ENCODE peak calls at places on chromosome 16, in seven cellular contexts. One of them, this sample, is unnamed.
A peak's percentile ranks its signal among the peaks of the same experiment; 100 is the strongest.

GRCh38 chr16:85522842-85523601 is 90.1 kb upstream of the GSE1 start:
- DNase-seq in lower leg skin: no peak
- DNase-seq in BJ: no peak
- DNase-seq in omental fat pad: no peak
- DNase-seq in fibroblast of the aortic adventitia: peak; percentile 64
- DNase-seq in GM13977: no peak
- DNase-seq in CD4-positive, alpha-beta T cell: no peak
- DNase-seq in this sample: no peak

GRCh38 chr16:60225541-60225940 is 1491.4 kb upstream of the GOT2 start:
- DNase-seq in lower leg skin: no peak
- DNase-seq in BJ: no peak
- DNase-seq in omental fat pad: no peak
- DNase-seq in fibroblast of the aortic adventitia: no peak
- DNase-seq in GM13977: no peak
- DNase-seq in CD4-positive, alpha-beta T cell: no peak
- DNase-seq in this sample: no peak

GRCh38 chr16:84616515-84616914 is 1.4 kb downstream of the COTL1 start:
- DNase-seq in lower leg skin: no peak
- DNase-seq in BJ: no peak
- DNase-seq in omental fat pad: no peak
- DNase-seq in fibroblast of the aortic adventitia: no peak
- DNase-seq in GM13977: no peak
- DNase-seq in CD4-positive, alpha-beta T cell: no peak
- DNase-seq in this sample: no peak

GRCh38 chr16:74999208-74999682 is 421 bp downstream of the ZNRF1 start:
- DNase-seq in lower leg skin: peak; percentile 84
- DNase-seq in BJ: no peak
- DNase-seq in omental fat pad: no peak
- DNase-seq in fibroblast of the aortic adventitia: peak; percentile 6
- DNase-seq in GM13977: peak; percentile 71
- DNase-seq in CD4-positive, alpha-beta T cell: peak; percentile 38
- DNase-seq in this sample: no peak

GRCh38 chr16:65285128-65286120 is 163.6 kb upstream of the CDH11 start:
- DNase-seq in lower leg skin: no peak
- DNase-seq in BJ: no peak
- DNase-seq in omental fat pad: no peak
- DNase-seq in fibroblast of the aortic adventitia: no peak
- DNase-seq in GM13977: no peak
- DNase-seq in CD4-positive, alpha-beta T cell: no peak
- DNase-seq in this sample: no peak

GRCh38 chr16:85490971-85491771 is 122.0 kb upstream of the GSE1 start:
- DNase-seq in lower leg skin: no peak
- DNase-seq in BJ: no peak
- DNase-seq in omental fat pad: no peak
- DNase-seq in fibroblast of the aortic adventitia: no peak
- DNase-seq in GM13977: peak; percentile 89
- DNase-seq in CD4-positive, alpha-beta T cell: peak; percentile 26
- DNase-seq in this sample: no peak

GRCh38 chr16:88698694-88699045 is 7.5 kb downstream of the RNF166 start:
- DNase-seq in lower leg skin: no peak
- DNase-seq in BJ: no peak
- DNase-seq in omental fat pad: no peak
- DNase-seq in fibroblast of the aortic adventitia: no peak
- DNase-seq in GM13977: no peak
- DNase-seq in CD4-positive, alpha-beta T cell: no peak
- DNase-seq in this sample: no peak

GRCh38 chr16:24883714-24884151 is 38.0 kb downstream of the SLC5A11 start:
- DNase-seq in lower leg skin: peak; percentile 76
- DNase-seq in BJ: no peak
- DNase-seq in omental fat pad: no peak
- DNase-seq in fibroblast of the aortic adventitia: no peak
- DNase-seq in GM13977: no peak
- DNase-seq in CD4-positive, alpha-beta T cell: no peak
- DNase-seq in this sample: no peak

GRCh38 chr16:25063102-25063501 is 47.9 kb upstream of the ARHGAP17 start:
- DNase-seq in lower leg skin: no peak
- DNase-seq in BJ: no peak
- DNase-seq in omental fat pad: no peak
- DNase-seq in fibroblast of the aortic adventitia: no peak
- DNase-seq in GM13977: peak; percentile 64
- DNase-seq in CD4-positive, alpha-beta T cell: no peak
- DNase-seq in this sample: no peak

GRCh38 chr16:3945751-3946603 is 65.5 kb upstream of the CREBBP start:
- DNase-seq in lower leg skin: no peak
- DNase-seq in BJ: peak; percentile 94
- DNase-seq in omental fat pad: peak; percentile 67
- DNase-seq in fibroblast of the aortic adventitia: peak; percentile 99
- DNase-seq in GM13977: no peak
- DNase-seq in CD4-positive, alpha-beta T cell: no peak
- DNase-seq in this sample: no peak

GRCh38 chr16:84720180-84720579 is 20.4 kb downstream of the USP10 start:
- DNase-seq in lower leg skin: no peak
- DNase-seq in BJ: no peak
- DNase-seq in omental fat pad: no peak
- DNase-seq in fibroblast of the aortic adventitia: peak; percentile 43
- DNase-seq in GM13977: no peak
- DNase-seq in CD4-positive, alpha-beta T cell: no peak
- DNase-seq in this sample: no peak

GRCh38 chr16:87724490-87725291 is 41.1 kb downstream of the KLHDC4 start:
- DNase-seq in lower leg skin: no peak
- DNase-seq in BJ: no peak
- DNase-seq in omental fat pad: no peak
- DNase-seq in fibroblast of the aortic adventitia: no peak
- DNase-seq in GM13977: peak; percentile 57
- DNase-seq in CD4-positive, alpha-beta T cell: no peak
- DNase-seq in this sample: no peak

GRCh38 chr16:12580809-12581208 is 222.9 kb downstream of the CPPED1 start:
- DNase-seq in lower leg skin: no peak
- DNase-seq in BJ: no peak
- DNase-seq in omental fat pad: no peak
- DNase-seq in fibroblast of the aortic adventitia: no peak
- DNase-seq in GM13977: no peak
- DNase-seq in CD4-positive, alpha-beta T cell: no peak
- DNase-seq in this sample: no peak

DNA sequence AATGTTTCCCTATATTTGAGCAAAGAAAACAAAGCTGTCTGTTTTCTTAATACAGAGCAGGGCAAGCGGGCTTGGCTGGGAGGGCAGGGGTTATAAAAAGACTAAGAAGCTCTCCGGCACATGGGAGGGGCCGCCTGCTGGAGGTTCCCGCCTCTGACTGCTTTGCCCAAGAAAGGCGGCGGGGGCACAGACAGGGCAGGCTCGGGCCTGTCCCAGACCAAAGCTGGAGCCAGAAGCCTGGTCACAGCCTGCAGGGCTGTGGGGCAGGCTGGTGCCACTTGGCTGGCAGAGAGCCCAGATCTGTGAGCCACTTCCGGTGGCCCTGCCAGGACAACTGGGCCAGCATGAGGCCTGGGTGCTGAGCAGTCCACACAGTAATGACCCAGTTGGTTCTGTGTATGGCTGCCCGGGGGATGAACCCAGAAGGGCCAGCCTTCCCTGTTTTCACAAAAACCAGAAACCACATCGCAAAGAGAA is 89.4 kb downstream of the LITAF start:
- DNase-seq in lower leg skin: peak; percentile 95
- DNase-seq in BJ: peak; percentile 17
- DNase-seq in omental fat pad: peak; percentile 37
- DNase-seq in fibroblast of the aortic adventitia: peak; percentile 60
- DNase-seq in GM13977: peak; percentile 50
- DNase-seq in CD4-positive, alpha-beta T cell: no peak
- DNase-seq in this sample: no peak
- TF ChIP-seq CTCF in lower leg skin: no peak
- TF ChIP-seq CTCF in BJ: peak; percentile 25
- TF ChIP-seq CTCF in omental fat pad: no peak
- TF ChIP-seq CTCF in fibroblast of the aortic adventitia: peak; percentile 20
- TF ChIP-seq CTCF in GM13977: no peak
- TF ChIP-seq CTCF in CD4-positive, alpha-beta T cell: no peak
- TF ChIP-seq CTCF in this sample: peak; percentile 44

GRCh38 chr16:57999971-58000705 is at the start of gene ZNF319:
- DNase-seq in lower leg skin: no peak
- DNase-seq in BJ: no peak
- DNase-seq in omental fat pad: no peak
- DNase-seq in fibroblast of the aortic adventitia: no peak
- DNase-seq in GM13977: no peak
- DNase-seq in CD4-positive, alpha-beta T cell: no peak
- DNase-seq in this sample: no peak

GRCh38 chr16:58000706-58001676 is at the start of gene USB1:
- DNase-seq in lower leg skin: peak; percentile 96
- DNase-seq in BJ: no peak
- DNase-seq in omental fat pad: peak; percentile 41
- DNase-seq in fibroblast of the aortic adventitia: peak; percentile 67
- DNase-seq in GM13977: peak; percentile 99
- DNase-seq in CD4-positive, alpha-beta T cell: peak; percentile 82
- DNase-seq in this sample: peak; percentile 89

GRCh38 chr16:57998484-57998883 is 2.0 kb downstream of the ZNF319 start:
- DNase-seq in lower leg skin: no peak
- DNase-seq in BJ: no peak
- DNase-seq in omental fat pad: no peak
- DNase-seq in fibroblast of the aortic adventitia: peak; percentile 45
- DNase-seq in GM13977: no peak
- DNase-seq in CD4-positive, alpha-beta T cell: peak; percentile 54
- DNase-seq in this sample: no peak

GRCh38 chr16:57998992-57999365 is 1.5 kb downstream of the ZNF319 start:
- DNase-seq in lower leg skin: no peak
- DNase-seq in BJ: no peak
- DNase-seq in omental fat pad: no peak
- DNase-seq in fibroblast of the aortic adventitia: peak; percentile 47
- DNase-seq in GM13977: no peak
- DNase-seq in CD4-positive, alpha-beta T cell: no peak
- DNase-seq in this sample: no peak

GRCh38 chr16:57999366-57999970 is 1.0 kb downstream of the ZNF319 start:
- DNase-seq in lower leg skin: no peak
- DNase-seq in BJ: no peak
- DNase-seq in omental fat pad: no peak
- DNase-seq in fibroblast of the aortic adventitia: no peak
- DNase-seq in GM13977: peak; percentile 55
- DNase-seq in CD4-positive, alpha-beta T cell: peak; percentile 17
- DNase-seq in this sample: no peak
- TF ChIP-seq CTCF in lower leg skin: no peak
- TF ChIP-seq CTCF in BJ: no peak
- TF ChIP-seq CTCF in omental fat pad: no peak
- TF ChIP-seq CTCF in fibroblast of the aortic adventitia: no peak
- TF ChIP-seq CTCF in GM13977: no peak
- TF ChIP-seq CTCF in CD4-positive, alpha-beta T cell: no peak
- TF ChIP-seq CTCF in this sample: peak; percentile 23

GRCh38 chr16:17474572-17474971 is 3.8 kb upstream of the XYLT1 start:
- DNase-seq in lower leg skin: peak; percentile 87
- DNase-seq in BJ: no peak
- DNase-seq in omental fat pad: no peak
- DNase-seq in fibroblast of the aortic adventitia: no peak
- DNase-seq in GM13977: peak; percentile 60
- DNase-seq in CD4-positive, alpha-beta T cell: no peak
- DNase-seq in this sample: no peak
- TF ChIP-seq CTCF in lower leg skin: no peak
- TF ChIP-seq CTCF in BJ: no peak
- TF ChIP-seq CTCF in omental fat pad: no peak
- TF ChIP-seq CTCF in fibroblast of the aortic adventitia: no peak
- TF ChIP-seq CTCF in GM13977: peak; percentile 28
- TF ChIP-seq CTCF in CD4-positive, alpha-beta T cell: no peak
- TF ChIP-seq CTCF in this sample: no peak

GRCh38 chr16:5432166-5432565 is 334.6 kb upstream of the EEF2KMT start:
- DNase-seq in lower leg skin: no peak
- DNase-seq in BJ: no peak
- DNase-seq in omental fat pad: no peak
- DNase-seq in fibroblast of the aortic adventitia: no peak
- DNase-seq in GM13977: no peak
- DNase-seq in CD4-positive, alpha-beta T cell: no peak
- DNase-seq in this sample: no peak

GRCh38 chr16:5430598-5430997 is 333.0 kb upstream of the EEF2KMT start:
- DNase-seq in lower leg skin: no peak
- DNase-seq in BJ: no peak
- DNase-seq in omental fat pad: no peak
- DNase-seq in fibroblast of the aortic adventitia: no peak
- DNase-seq in GM13977: no peak
- DNase-seq in CD4-positive, alpha-beta T cell: no peak
- DNase-seq in this sample: no peak

GRCh38 chr16:5427571-5427970 is 330.0 kb upstream of the EEF2KMT start:
- DNase-seq in lower leg skin: no peak
- DNase-seq in BJ: no peak
- DNase-seq in omental fat pad: no peak
- DNase-seq in fibroblast of the aortic adventitia: no peak
- DNase-seq in GM13977: no peak
- DNase-seq in CD4-positive, alpha-beta T cell: no peak
- DNase-seq in this sample: no peak

DNA sequence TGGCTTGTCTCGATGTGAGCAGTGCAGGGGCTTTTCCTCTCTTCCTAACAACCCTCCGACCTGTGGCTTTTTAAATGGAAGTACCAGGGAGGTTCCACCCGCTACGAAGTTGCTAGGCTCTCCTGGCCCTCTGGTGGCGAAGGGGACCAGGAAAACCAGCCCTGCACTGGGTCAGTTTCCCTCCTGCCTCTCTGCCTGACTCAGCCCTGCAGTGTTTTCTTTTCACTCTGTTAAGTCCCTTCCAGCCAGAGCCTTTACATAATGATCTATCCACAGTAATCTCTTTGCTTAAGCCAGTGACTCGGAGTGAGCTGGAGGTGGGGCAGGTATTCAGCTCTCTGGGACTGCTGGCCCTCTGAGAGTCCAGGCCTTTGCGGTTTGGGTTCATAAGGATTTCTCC is 331.3 kb upstream of the EEF2KMT start:
- DNase-seq in lower leg skin: no peak
- DNase-seq in BJ: no peak
- DNase-seq in omental fat pad: no peak
- DNase-seq in fibroblast of the aortic adventitia: no peak
- DNase-seq in GM13977: no peak
- DNase-seq in CD4-positive, alpha-beta T cell: no peak
- DNase-seq in this sample: no peak
- TF ChIP-seq CTCF in lower leg skin: no peak
- TF ChIP-seq CTCF in BJ: no peak
- TF ChIP-seq CTCF in omental fat pad: no peak
- TF ChIP-seq CTCF in fibroblast of the aortic adventitia: no peak
- TF ChIP-seq CTCF in GM13977: no peak
- TF ChIP-seq CTCF in CD4-positive, alpha-beta T cell: no peak
- TF ChIP-seq CTCF in this sample: peak; percentile 61

DNA sequence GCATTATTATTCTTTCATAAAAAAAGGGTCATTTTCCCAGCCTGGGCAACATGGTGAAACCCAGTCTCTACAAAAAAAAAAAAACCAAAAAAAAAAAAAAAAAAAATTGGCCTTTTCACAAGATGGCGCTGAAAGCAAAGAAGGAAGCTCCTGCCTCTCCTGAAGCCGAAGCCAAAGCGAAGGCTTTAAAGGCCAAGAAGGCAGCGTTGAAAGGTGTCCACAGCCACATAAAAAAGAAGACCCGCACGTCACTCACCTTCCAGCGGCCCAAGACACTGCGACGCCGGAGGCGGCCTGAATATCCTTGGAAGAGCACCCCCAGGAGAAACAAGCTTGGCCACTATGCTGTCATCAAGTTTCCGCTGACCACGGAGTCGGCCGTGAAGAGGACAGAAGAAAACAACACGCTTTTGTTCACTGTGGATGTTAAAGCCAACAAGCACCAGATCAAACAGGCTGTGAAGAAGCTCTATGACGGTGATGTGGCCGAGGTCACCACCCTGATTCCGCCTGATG is 4.9 kb upstream of the PGAP6 start:
- DNase-seq in lower leg skin: no peak
- DNase-seq in BJ: no peak
- DNase-seq in omental fat pad: no peak
- DNase-seq in fibroblast of the aortic adventitia: no peak
- DNase-seq in GM13977: no peak
- DNase-seq in CD4-positive, alpha-beta T cell: no peak
- DNase-seq in this sample: no peak
- TF ChIP-seq CTCF in lower leg skin: no peak
- TF ChIP-seq CTCF in BJ: no peak
- TF ChIP-seq CTCF in omental fat pad: no peak
- TF ChIP-seq CTCF in fibroblast of the aortic adventitia: no peak
- TF ChIP-seq CTCF in GM13977: no peak
- TF ChIP-seq CTCF in CD4-positive, alpha-beta T cell: no peak
- TF ChIP-seq CTCF in this sample: no peak

This sample was measured in type B pancreatic cell.